ENCODE peak calls at places on chromosomes 16 and 17, in nine cellular contexts. Y is Peyer's patch; F is aorta; E is transverse colon; W is spleen; D is stomach; G is ascending aorta; K is HL-60; X is CD4-positive, alpha-beta memory T cell. J is an unnamed sample.

GRCh38 chr17:38747385-38748328 is 479 bp downstream of the PCGF2 start:
- DNase-seq in W (no peak), K (no peak), D (no peak), E (peak; percentile 57), X (peak; percentile 34), F (peak; percentile 60), G (no peak), Y (peak; percentile 61), J (peak; percentile 95)

GRCh38 chr17:45019177-45019711 is 32.2 kb downstream of the DCAKD start:
- DNase-seq in X (no peak), G (no peak), K (peak; percentile 25), W (peak; percentile 78), E (peak; percentile 51), D (peak; percentile 61), Y (peak; percentile 57), F (no peak), J (peak; percentile 82)

GRCh38 chr17:32498362-32498761 is 11.6 kb downstream of the CDK5R1 start:
- DNase-seq in F (no peak), W (no peak), Y (peak; percentile 37), X (peak; percentile 33), K (no peak), D (no peak), E (no peak), G (no peak), J (peak; percentile 80)

GRCh38 chr17:9228408-9229159 is 207.3 kb downstream of the NTN1 start:
- DNase-seq in Y (no peak), D (no peak), X (no peak), E (no peak), G (no peak), W (no peak), K (no peak), F (peak; percentile 54), J (no peak)

GRCh38 chr16:31696968-31697743 is 169.5 kb downstream of the AHSP start:
- DNase-seq in X (no peak), K (no peak), D (no peak), G (no peak), Y (no peak), E (no peak), F (no peak), W (no peak), J (peak; percentile 71)

GRCh38 chr17:35804658-35805192 is 4.6 kb upstream of the TAF15 start:
- DNase-seq in G (no peak), X (peak; percentile 59), E (peak; percentile 50), W (no peak), F (no peak), K (peak; percentile 51), Y (peak; percentile 73), D (peak; percentile 44), J (peak; percentile 90)

GRCh38 chr17:82384051-82384729 is 12.6 kb downstream of the UTS2R start:
- DNase-seq in G (no peak), D (no peak), W (no peak), X (no peak), Y (no peak), K (no peak), F (peak; percentile 41), E (no peak), J (no peak)

GRCh38 chr17:82734987-82735866 is at the start of gene FN3K:
- DNase-seq in W (peak; percentile 80), F (peak; percentile 77), Y (peak; percentile 66), K (peak; percentile 26), D (peak; percentile 74), X (no peak), E (peak; percentile 73), G (peak; percentile 27), J (peak; percentile 98)

GRCh38 chr16:57765160-57765728 is 29.7 kb downstream of the KATNB1 start:
- DNase-seq in F (peak; percentile 38), E (no peak), W (no peak), G (no peak), D (no peak), K (no peak), X (no peak), Y (no peak), J (no peak)

GRCh38 chr16:57763290-57764005 is 27.9 kb downstream of the KATNB1 start:
- DNase-seq in F (peak; percentile 40), X (no peak), W (no peak), E (no peak), Y (no peak), D (no peak), G (no peak), K (no peak), J (no peak)

GRCh38 chr16:57764341-57765159 is 29.0 kb downstream of the KATNB1 start:
- DNase-seq in Y (no peak), G (no peak), K (peak; percentile 60), E (no peak), D (no peak), X (peak; percentile 50), F (peak; percentile 77), W (no peak), J (peak; percentile 97)

GRCh38 chr16:57762365-57763289 is 27.1 kb downstream of the KATNB1 start:
- DNase-seq in K (no peak), Y (no peak), E (no peak), X (no peak), W (no peak), D (no peak), G (no peak), F (peak; percentile 42), J (no peak)

DNA sequence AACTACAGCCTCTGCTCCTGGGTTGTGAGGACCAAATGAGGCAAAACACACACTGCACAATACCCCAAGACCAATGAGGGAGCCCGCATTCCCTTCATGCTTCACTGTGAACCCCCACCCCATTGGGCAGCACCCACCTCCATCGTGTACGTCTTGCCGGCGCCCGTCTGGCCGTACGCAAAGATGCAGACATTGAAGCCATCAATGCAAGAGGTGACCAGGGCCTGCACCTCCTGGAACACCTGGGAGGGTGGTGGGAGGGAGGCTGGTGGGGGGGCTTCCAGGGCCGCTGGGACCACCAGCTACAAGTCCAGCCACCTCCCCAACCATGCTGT is 28.4 kb downstream of the KATNB1 start:
- DNase-seq in X (no peak), K (no peak), W (no peak), Y (no peak), F (peak; percentile 43), D (no peak), G (no peak), E (no peak), J (no peak)
- H3K27me3 ChIP-seq in X (no peaks in the 10 kb centered on the region), K (no peaks in the 10 kb centered on the region), W (no peaks in the 10 kb centered on the region), Y (no peaks in the 10 kb centered on the region), F (no peaks in the 10 kb centered on the region), D (no peaks in the 10 kb centered on the region), G (no peaks in the 10 kb centered on the region), E (no peaks in the 10 kb centered on the region), J (no peaks in the 10 kb centered on the region)

GRCh38 chr17:46722662-46723285 is 95.7 kb downstream of the WNT3 start:
- DNase-seq in X (no peak), K (no peak), G (no peak), E (no peak), W (no peak), Y (no peak), D (no peak), F (no peak), J (no peak)
- H3K27me3 ChIP-seq in X (no peaks in the 10 kb centered on the region), K (no peaks in the 10 kb centered on the region), G (no peaks in the 10 kb centered on the region), E (no peaks in the 10 kb centered on the region), W (no peaks in the 10 kb centered on the region), Y (no peaks in the 10 kb centered on the region), D (no peaks in the 10 kb centered on the region), F (no peaks in the 10 kb centered on the region), J (no peaks in the 10 kb centered on the region)

GRCh38 chr17:79650283-79650682 is 39.4 kb upstream of the RBFOX3 start:
- DNase-seq in F (no peak), X (no peak), W (no peak), G (no peak), K (no peak), Y (no peak), E (no peak), D (peak; percentile 10), J (no peak)
- H3K27me3 ChIP-seq in F (peaks cover 2% of the 10 kb centered on the region), X (no peaks in the 10 kb centered on the region), W (no peaks in the 10 kb centered on the region), G (no peaks in the 10 kb centered on the region), K (peaks cover 7% of the 10 kb centered on the region), Y (no peaks in the 10 kb centered on the region), E (peaks cover 13% of the 10 kb centered on the region), D (peaks cover 6% of the 10 kb centered on the region), J (no peaks in the 10 kb centered on the region)

DNA sequence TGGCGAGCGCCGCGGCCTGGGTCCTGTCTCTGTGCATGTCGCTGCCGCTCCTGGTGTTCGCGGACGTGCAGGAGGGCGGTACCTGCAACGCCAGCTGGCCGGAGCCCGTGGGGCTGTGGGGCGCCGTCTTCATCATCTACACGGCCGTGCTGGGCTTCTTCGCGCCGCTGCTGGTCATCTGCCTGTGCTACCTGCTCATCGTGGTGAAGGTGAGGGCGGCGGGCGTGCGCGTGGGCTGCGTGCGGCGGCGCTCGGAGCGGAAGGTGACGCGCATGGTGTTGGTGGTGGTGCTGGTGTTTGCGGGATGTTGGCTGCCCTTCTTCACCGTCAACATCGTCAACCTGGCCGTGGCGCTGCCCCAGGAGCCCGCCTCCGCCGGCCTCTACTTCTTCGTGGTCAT is 6.8 kb downstream of the SSTR5 start:
- DNase-seq in D (no peak), E (no peak), Y (no peak), W (no peak), X (no peak), K (no peak), G (no peak), F (no peak), J (no peak)
- H3K27me3 ChIP-seq in D (peaks cover 80% of the 10 kb centered on the region), E (peaks cover 91% of the 10 kb centered on the region), Y (peaks cover 7% of the 10 kb centered on the region), W (peaks cover 16% of the 10 kb centered on the region), X (peaks cover 3% of the 10 kb centered on the region), K (peaks cover 11% of the 10 kb centered on the region), G (no peaks in the 10 kb centered on the region), F (no peaks in the 10 kb centered on the region), J (no peaks in the 10 kb centered on the region)

GRCh38 chr17:60594747-60595146 is 5.2 kb upstream of the PPM1D start:
- DNase-seq in F (no peak), G (no peak), D (no peak), X (no peak), W (no peak), E (no peak), K (no peak), Y (no peak), J (no peak)
- H3K27me3 ChIP-seq in F (no peaks in the 10 kb centered on the region), G (no peaks in the 10 kb centered on the region), D (no peaks in the 10 kb centered on the region), X (no peaks in the 10 kb centered on the region), W (no peaks in the 10 kb centered on the region), E (no peaks in the 10 kb centered on the region), K (no peaks in the 10 kb centered on the region), Y (no peaks in the 10 kb centered on the region), J (no peaks in the 10 kb centered on the region)

DNA sequence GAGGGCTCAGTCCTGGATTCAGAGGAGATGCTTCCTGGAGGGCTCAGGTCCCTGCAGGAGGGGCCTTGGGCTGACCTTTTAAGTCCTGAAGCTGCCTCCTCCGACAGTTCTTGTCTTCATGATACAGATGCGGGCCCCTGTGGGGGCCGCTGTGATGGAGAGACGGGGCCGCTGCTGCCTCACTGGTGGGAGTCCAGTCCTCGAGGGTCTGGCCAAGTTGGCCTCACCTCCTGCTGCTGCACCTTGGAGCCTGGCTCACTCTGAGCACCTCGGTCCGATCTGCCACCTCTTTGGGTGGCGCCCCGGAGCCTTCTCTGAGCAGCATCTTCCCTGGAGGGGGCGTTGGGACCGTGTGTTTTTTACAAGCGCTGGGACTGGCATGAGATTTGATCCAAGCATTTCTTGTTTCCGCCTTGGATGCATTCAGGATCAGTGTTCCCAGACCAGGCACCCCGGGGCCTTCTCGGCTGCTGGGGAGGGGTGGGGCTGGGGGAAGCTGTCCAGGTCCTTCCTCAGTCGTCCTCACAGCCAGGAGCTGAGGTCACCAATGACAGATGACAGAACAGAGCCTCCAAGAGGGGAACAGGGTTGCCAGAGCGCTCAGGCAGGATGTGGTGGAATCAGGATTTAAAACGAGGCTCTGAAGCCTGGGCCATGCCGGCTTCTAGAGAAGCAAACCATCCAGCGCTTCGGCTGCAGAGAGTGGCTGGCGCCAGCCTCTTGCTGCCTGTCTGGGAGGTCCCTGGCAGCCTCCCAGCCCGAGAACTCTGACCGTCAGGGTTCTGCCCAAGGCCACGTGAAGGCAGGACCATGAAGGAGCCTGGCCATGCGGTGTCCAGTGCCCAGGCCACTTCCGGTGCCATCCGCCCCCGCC is 78.9 kb downstream of the KLHDC4 start:
- DNase-seq in F (no peak), W (no peak), G (no peak), D (no peak), K (no peak), X (no peak), Y (no peak), E (no peak), J (no peak)
- H3K27me3 ChIP-seq in F (no peaks in the 10 kb centered on the region), W (no peaks in the 10 kb centered on the region), G (no peaks in the 10 kb centered on the region), D (peaks cover 22% of the 10 kb centered on the region), K (peaks cover 2% of the 10 kb centered on the region), X (no peaks in the 10 kb centered on the region), Y (no peaks in the 10 kb centered on the region), E (peaks cover 25% of the 10 kb centered on the region), J (no peaks in the 10 kb centered on the region)